ENCODE peak calls at places on chromosome 4, in four cellular contexts. M is dorsolateral prefrontal cortex, I is psoas muscle, G is endodermal cell. R is an unnamed sample.

GRCh38 chr4:138897818-138898226 is 117.8 kb upstream of the NOCT start:
- DNase-seq in M (no peak), I (no peak), G (no peak), R (no peak)

GRCh38 chr4:145735330-145735638 is 55.3 kb downstream of the C4orf51 start:
- DNase-seq in M (no peak), I (no peak), G (no peak), R (no peak)

GRCh38 chr4:41613362-41613761 is 75.4 kb downstream of the LIMCH1 start:
- DNase-seq in M (no peak), I (no peak), G (peak), R (no peak)

GRCh38 chr4:48340276-48340904 is 939 bp upstream of the SLAIN2 start:
- DNase-seq in M (no peak), I (no peak), G (peak), R (no peak)

GRCh38 chr4:176435891-176436499 is 116.2 kb downstream of the SPCS3 start:
- DNase-seq in M (no peak), I (no peak), G (no peak), R (no peak)

GRCh38 chr4:37675587-37676290 is 10.4 kb downstream of the RELL1 start:
- DNase-seq in M (no peak), I (no peak), G (no peak), R (no peak)

GRCh38 chr4:147019061-147019460 is 73.4 kb upstream of the TTC29 start:
- DNase-seq in M (no peak), I (peak), G (peak), R (no peak)

GRCh38 chr4:105613326-105613725 is 60.9 kb downstream of the ARHGEF38 start:
- DNase-seq in M (no peak), I (no peak), G (no peak), R (no peak)

GRCh38 chr4:124635331-124635730 is 77.2 kb downstream of the ANKRD50 start:
- DNase-seq in M (no peak), I (no peak), G (no peak), R (no peak)

GRCh38 chr4:94426783-94427182 is 25.0 kb upstream of the PDLIM5 start:
- DNase-seq in M (no peak), I (no peak), G (no peak), R (no peak)

GRCh38 chr4:114599231-114600065 is 841 bp downstream of the UGT8 start:
- DNase-seq in M (peak), I (no peak), G (peak), R (no peak)

DNA sequence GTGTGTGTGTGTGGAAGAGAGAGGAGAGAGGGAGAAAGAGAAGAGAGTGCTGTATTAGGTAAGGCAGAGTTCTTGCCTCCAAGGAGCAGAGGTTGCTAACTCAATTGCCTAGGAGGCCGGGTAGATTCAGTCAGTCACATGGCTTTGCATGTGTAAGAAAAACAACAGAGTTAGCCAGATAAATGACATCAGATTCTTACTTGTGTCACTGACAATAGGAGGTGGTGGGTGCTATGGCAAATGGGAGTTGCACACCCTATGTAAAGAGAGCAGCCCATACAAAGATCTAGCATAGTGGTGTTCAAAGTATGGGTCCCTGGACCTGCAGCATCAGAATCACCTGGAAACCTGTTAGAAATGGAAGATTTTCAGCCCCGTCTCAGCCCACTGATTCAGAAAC is 14.4 kb upstream of the PGRMC2 start:
- DNase-seq in M (no peak), I (no peak), G (no peak), R (no peak)
- H3K27ac ChIP-seq in M (no peak), I (no peak), G (no peak), R (no peak)

GRCh38 chr4:8173641-8174242 is 15.1 kb upstream of the ABLIM2 start:
- DNase-seq in M (no peak), I (no peak), G (peak), R (no peak)
- H3K27ac ChIP-seq in M (no peak), I (peak), G (no peak), R (no peak)

DNA sequence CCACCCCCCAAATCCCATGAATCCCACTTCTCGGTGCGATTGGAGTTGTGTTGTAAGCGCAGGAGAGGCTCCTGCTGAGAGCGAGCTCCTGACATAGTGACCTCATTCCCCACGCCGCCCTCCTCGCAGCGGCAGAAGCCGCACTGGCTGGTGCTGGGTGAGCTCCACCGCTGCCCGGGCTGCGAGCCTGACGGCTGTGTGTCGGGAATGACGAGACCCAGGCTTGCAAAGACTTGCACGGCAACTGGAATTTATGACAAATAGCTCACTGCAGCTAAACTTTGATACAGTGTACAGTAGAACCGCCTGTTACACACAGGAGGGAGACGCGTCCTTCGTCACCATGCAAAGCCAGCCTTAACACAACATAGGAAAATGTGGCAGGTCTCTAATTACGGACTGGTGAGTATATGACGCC is 82.4 kb downstream of the STOX2 start:
- DNase-seq in M (peak), I (peak), G (peak), R (peak)
- H3K27ac ChIP-seq in M (peak), I (peak), G (peak), R (peak)

DNA sequence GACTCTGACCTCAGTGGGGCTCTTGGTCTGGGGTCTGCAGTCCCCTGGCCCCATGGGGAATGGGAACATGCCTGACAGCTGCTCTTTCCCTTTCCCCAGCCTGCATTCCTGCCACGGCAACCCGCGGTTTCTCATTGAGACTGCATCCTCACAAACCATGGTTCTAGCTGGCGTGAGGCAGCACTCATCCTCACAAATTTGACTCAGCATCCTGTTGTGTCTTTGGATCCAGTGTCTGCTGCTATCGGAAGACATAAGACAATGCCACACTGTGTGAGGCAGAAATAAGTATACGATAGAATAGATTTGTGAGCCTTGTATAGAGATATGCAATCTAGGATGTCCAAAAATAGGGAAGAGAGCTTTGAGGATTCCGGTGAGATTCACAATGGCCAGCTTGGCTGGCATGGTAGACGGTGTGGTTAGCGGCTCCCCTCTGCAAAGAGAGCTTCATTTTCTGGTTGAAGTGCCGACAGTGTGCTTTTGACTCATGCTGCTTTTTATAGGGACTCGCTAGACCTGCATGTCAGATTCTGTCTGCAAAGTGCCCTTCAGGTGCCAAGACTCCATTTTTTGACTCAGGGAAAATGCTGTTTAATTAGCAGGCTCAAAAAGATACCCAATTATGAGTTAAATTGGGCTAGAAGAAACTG is 161.3 kb upstream of the PSAPL1 start:
- DNase-seq in M (no peak), I (no peak), G (peak), R (no peak)
- H3K27ac ChIP-seq in M (no peak), I (no peak), G (no peak), R (no peak)

GRCh38 chr4:173230077-173230476 is 61.5 kb downstream of the GALNT7 start:
- DNase-seq in M (no peak), I (no peak), G (no peak), R (no peak)
- H3K27ac ChIP-seq in M (no peak), I (no peak), G (no peak), R (no peak)

DNA sequence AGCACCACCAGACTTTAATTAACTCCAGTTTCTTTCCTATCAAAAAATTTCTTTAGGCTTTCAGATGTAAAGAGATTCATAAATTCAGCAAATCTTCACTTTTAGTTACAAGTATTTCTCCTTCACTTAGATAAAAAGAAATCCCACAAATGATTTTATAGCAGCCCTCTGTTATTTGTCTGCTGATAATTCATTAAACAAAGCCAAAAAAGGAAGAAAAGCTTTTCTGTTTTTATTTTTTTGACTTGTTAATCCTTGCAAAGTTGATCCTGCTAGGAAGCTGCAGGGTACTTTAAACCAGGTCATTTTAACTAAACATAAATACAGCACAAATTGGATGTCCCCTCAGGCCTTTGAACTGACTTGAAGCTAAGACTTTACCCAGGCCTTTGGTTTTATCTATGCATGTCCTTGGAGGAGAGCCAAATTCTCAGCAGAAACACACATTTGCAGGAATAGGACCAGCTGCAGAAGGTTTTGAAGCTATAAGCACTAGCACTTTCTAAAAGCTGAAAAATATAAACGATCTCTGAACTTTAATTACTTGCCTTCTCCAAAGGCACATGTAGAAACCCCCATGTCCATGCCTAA is 57.5 kb downstream of the PCDH18 start:
- DNase-seq in M (no peak), I (no peak), G (no peak), R (no peak)
- H3K27ac ChIP-seq in M (no peak), I (no peak), G (no peak), R (no peak)

R was measured in substantia nigra.